ENCODE peak calls at places on chromosomes 12 and 14, in nine cellular contexts. One of them, this sample, is unnamed.

GRCh38 chr12:110688446-110689001 is 391 bp downstream of the HVCN1 start:
- DNase-seq in CD8-positive, alpha-beta T cell: no peak
- DNase-seq in adrenal gland: no peak
- DNase-seq in psoas muscle: peak; percentile 54
- DNase-seq in testis: no peak
- DNase-seq in A549: no peak
- DNase-seq in esophagus muscularis mucosa: no peak
- DNase-seq in transverse colon: no peak
- DNase-seq in epithelial cell of prostate: no peak
- DNase-seq in this sample: no peak

GRCh38 chr14:93954900-93955891 is 21.2 kb downstream of the ASB2 start:
- DNase-seq in A549: no peak
- DNase-seq in adrenal gland: peak; percentile 41
- DNase-seq in psoas muscle: peak; percentile 54
- DNase-seq in CD8-positive, alpha-beta T cell: peak; percentile 63
- DNase-seq in esophagus muscularis mucosa: no peak
- DNase-seq in testis: no peak
- DNase-seq in epithelial cell of prostate: no peak
- DNase-seq in transverse colon: peak; percentile 54
- DNase-seq in this sample: no peak

GRCh38 chr12:42824327-42824726 is 234.8 kb upstream of the PRICKLE1 start:
- DNase-seq in A549: no peak
- DNase-seq in esophagus muscularis mucosa: no peak
- DNase-seq in transverse colon: no peak
- DNase-seq in testis: no peak
- DNase-seq in epithelial cell of prostate: no peak
- DNase-seq in psoas muscle: no peak
- DNase-seq in adrenal gland: no peak
- DNase-seq in CD8-positive, alpha-beta T cell: no peak
- DNase-seq in this sample: no peak

GRCh38 chr14:53979141-53979673 is 22.6 kb upstream of the BMP4 start:
- DNase-seq in psoas muscle: no peak
- DNase-seq in CD8-positive, alpha-beta T cell: no peak
- DNase-seq in transverse colon: no peak
- DNase-seq in testis: no peak
- DNase-seq in A549: no peak
- DNase-seq in adrenal gland: no peak
- DNase-seq in esophagus muscularis mucosa: no peak
- DNase-seq in epithelial cell of prostate: no peak
- DNase-seq in this sample: no peak

GRCh38 chr14:63470877-63471565 is 72.2 kb downstream of the PPP2R5E start:
- DNase-seq in A549: peak; percentile 64
- DNase-seq in transverse colon: no peak
- DNase-seq in epithelial cell of prostate: peak; percentile 46
- DNase-seq in CD8-positive, alpha-beta T cell: no peak
- DNase-seq in adrenal gland: no peak
- DNase-seq in esophagus muscularis mucosa: no peak
- DNase-seq in testis: no peak
- DNase-seq in psoas muscle: no peak
- DNase-seq in this sample: no peak

GRCh38 chr12:87136330-87136976 is 880.3 kb upstream of the MGAT4C start:
- DNase-seq in adrenal gland: no peak
- DNase-seq in testis: no peak
- DNase-seq in transverse colon: no peak
- DNase-seq in psoas muscle: no peak
- DNase-seq in CD8-positive, alpha-beta T cell: no peak
- DNase-seq in A549: no peak
- DNase-seq in esophagus muscularis mucosa: no peak
- DNase-seq in epithelial cell of prostate: no peak
- DNase-seq in this sample: no peak

GRCh38 chr12:25236190-25236589 is 14.5 kb downstream of the KRAS start:
- DNase-seq in CD8-positive, alpha-beta T cell: no peak
- DNase-seq in A549: no peak
- DNase-seq in esophagus muscularis mucosa: no peak
- DNase-seq in testis: no peak
- DNase-seq in transverse colon: no peak
- DNase-seq in epithelial cell of prostate: no peak
- DNase-seq in psoas muscle: no peak
- DNase-seq in adrenal gland: peak; percentile 63
- DNase-seq in this sample: no peak

GRCh38 chr12:98646165-98646764 is 1.2 kb downstream of the APAF1 start:
- DNase-seq in epithelial cell of prostate: no peak
- DNase-seq in adrenal gland: no peak
- DNase-seq in esophagus muscularis mucosa: no peak
- DNase-seq in psoas muscle: no peak
- DNase-seq in testis: no peak
- DNase-seq in transverse colon: no peak
- DNase-seq in CD8-positive, alpha-beta T cell: no peak
- DNase-seq in A549: no peak
- DNase-seq in this sample: no peak

GRCh38 chr14:25010471-25010870 is 39.5 kb downstream of the STXBP6 start:
- DNase-seq in testis: no peak
- DNase-seq in esophagus muscularis mucosa: no peak
- DNase-seq in CD8-positive, alpha-beta T cell: no peak
- DNase-seq in psoas muscle: no peak
- DNase-seq in transverse colon: no peak
- DNase-seq in adrenal gland: no peak
- DNase-seq in A549: no peak
- DNase-seq in epithelial cell of prostate: no peak
- DNase-seq in this sample: no peak

GRCh38 chr14:25009891-25010290 is 40.1 kb downstream of the STXBP6 start:
- DNase-seq in CD8-positive, alpha-beta T cell: no peak
- DNase-seq in esophagus muscularis mucosa: no peak
- DNase-seq in testis: no peak
- DNase-seq in adrenal gland: no peak
- DNase-seq in psoas muscle: no peak
- DNase-seq in epithelial cell of prostate: no peak
- DNase-seq in A549: no peak
- DNase-seq in transverse colon: no peak
- DNase-seq in this sample: no peak

GRCh38 chr14:25007832-25008231 is 42.1 kb downstream of the STXBP6 start:
- DNase-seq in testis: peak; percentile 16
- DNase-seq in CD8-positive, alpha-beta T cell: no peak
- DNase-seq in epithelial cell of prostate: no peak
- DNase-seq in esophagus muscularis mucosa: no peak
- DNase-seq in psoas muscle: no peak
- DNase-seq in transverse colon: no peak
- DNase-seq in adrenal gland: no peak
- DNase-seq in A549: no peak
- DNase-seq in this sample: no peak

GRCh38 chr14:25014440-25014839 is 35.5 kb downstream of the STXBP6 start:
- DNase-seq in epithelial cell of prostate: no peak
- DNase-seq in esophagus muscularis mucosa: no peak
- DNase-seq in psoas muscle: no peak
- DNase-seq in testis: no peak
- DNase-seq in A549: no peak
- DNase-seq in CD8-positive, alpha-beta T cell: no peak
- DNase-seq in transverse colon: no peak
- DNase-seq in adrenal gland: no peak
- DNase-seq in this sample: no peak

GRCh38 chr14:25011095-25011494 is 38.9 kb downstream of the STXBP6 start:
- DNase-seq in testis: no peak
- DNase-seq in epithelial cell of prostate: no peak
- DNase-seq in psoas muscle: no peak
- DNase-seq in CD8-positive, alpha-beta T cell: no peak
- DNase-seq in esophagus muscularis mucosa: no peak
- DNase-seq in transverse colon: no peak
- DNase-seq in adrenal gland: no peak
- DNase-seq in A549: no peak
- DNase-seq in this sample: no peak
- H3K27ac ChIP-seq in testis: no peak overlapping the region
- H3K27ac ChIP-seq in epithelial cell of prostate: no peak overlapping the region
- H3K27ac ChIP-seq in psoas muscle: no peak overlapping the region
- H3K27ac ChIP-seq in CD8-positive, alpha-beta T cell: no peak overlapping the region
- H3K27ac ChIP-seq in esophagus muscularis mucosa: no peak overlapping the region
- H3K27ac ChIP-seq in transverse colon: no peak overlapping the region
- H3K27ac ChIP-seq in adrenal gland: no peak overlapping the region
- H3K27ac ChIP-seq in A549: no peak overlapping the region
- H3K27ac ChIP-seq in this sample: no peak overlapping the region

GRCh38 chr14:105203057-105203494 is 22.0 kb upstream of the NUDT14 start:
- DNase-seq in adrenal gland: peak; percentile 86
- DNase-seq in epithelial cell of prostate: no peak
- DNase-seq in esophagus muscularis mucosa: no peak
- DNase-seq in CD8-positive, alpha-beta T cell: peak; percentile 47
- DNase-seq in A549: peak; percentile 81
- DNase-seq in transverse colon: peak; percentile 80
- DNase-seq in testis: peak; percentile 78
- DNase-seq in psoas muscle: peak; percentile 88
- DNase-seq in this sample: peak; percentile 27

GRCh38 chr14:105205718-105206208 is 24.7 kb upstream of the NUDT14 start:
- DNase-seq in testis: peak; percentile 67
- DNase-seq in adrenal gland: peak; percentile 70
- DNase-seq in A549: no peak
- DNase-seq in CD8-positive, alpha-beta T cell: no peak
- DNase-seq in esophagus muscularis mucosa: no peak
- DNase-seq in transverse colon: no peak
- DNase-seq in psoas muscle: no peak
- DNase-seq in epithelial cell of prostate: no peak
- DNase-seq in this sample: no peak

GRCh38 chr14:105203701-105204100 is 22.6 kb upstream of the NUDT14 start:
- DNase-seq in transverse colon: no peak
- DNase-seq in testis: no peak
- DNase-seq in epithelial cell of prostate: no peak
- DNase-seq in psoas muscle: no peak
- DNase-seq in esophagus muscularis mucosa: no peak
- DNase-seq in CD8-positive, alpha-beta T cell: no peak
- DNase-seq in A549: no peak
- DNase-seq in adrenal gland: no peak
- DNase-seq in this sample: no peak

GRCh38 chr14:105204931-105205717 is 24.0 kb upstream of the NUDT14 start:
- DNase-seq in epithelial cell of prostate: no peak
- DNase-seq in esophagus muscularis mucosa: no peak
- DNase-seq in transverse colon: no peak
- DNase-seq in testis: no peak
- DNase-seq in adrenal gland: no peak
- DNase-seq in CD8-positive, alpha-beta T cell: no peak
- DNase-seq in psoas muscle: no peak
- DNase-seq in A549: no peak
- DNase-seq in this sample: no peak

GRCh38 chr14:105204206-105204930 is 23.3 kb upstream of the NUDT14 start:
- DNase-seq in epithelial cell of prostate: peak; percentile 40
- DNase-seq in psoas muscle: peak; percentile 77
- DNase-seq in adrenal gland: peak; percentile 84
- DNase-seq in transverse colon: peak; percentile 59
- DNase-seq in A549: no peak
- DNase-seq in CD8-positive, alpha-beta T cell: no peak
- DNase-seq in testis: peak; percentile 60
- DNase-seq in esophagus muscularis mucosa: no peak
- DNase-seq in this sample: no peak
- H3K27ac ChIP-seq in epithelial cell of prostate: no peak overlapping the region
- H3K27ac ChIP-seq in psoas muscle: no peak overlapping the region
- H3K27ac ChIP-seq in adrenal gland: peak overlapping the region; percentile 61
- H3K27ac ChIP-seq in transverse colon: no peak overlapping the region
- H3K27ac ChIP-seq in A549: peak overlapping the region; percentile 58
- H3K27ac ChIP-seq in CD8-positive, alpha-beta T cell: no peak overlapping the region
- H3K27ac ChIP-seq in testis: no peak overlapping the region
- H3K27ac ChIP-seq in esophagus muscularis mucosa: no peak overlapping the region
- H3K27ac ChIP-seq in this sample: no peak overlapping the region

GRCh38 chr12:1584326-1584725 is 10.1 kb downstream of the FBXL14 start:
- DNase-seq in epithelial cell of prostate: no peak
- DNase-seq in CD8-positive, alpha-beta T cell: no peak
- DNase-seq in esophagus muscularis mucosa: no peak
- DNase-seq in psoas muscle: no peak
- DNase-seq in A549: no peak
- DNase-seq in transverse colon: no peak
- DNase-seq in testis: no peak
- DNase-seq in adrenal gland: no peak
- DNase-seq in this sample: no peak

GRCh38 chr12:1582709-1583050 is 11.7 kb downstream of the FBXL14 start:
- DNase-seq in CD8-positive, alpha-beta T cell: no peak
- DNase-seq in adrenal gland: no peak
- DNase-seq in transverse colon: no peak
- DNase-seq in A549: no peak
- DNase-seq in esophagus muscularis mucosa: no peak
- DNase-seq in psoas muscle: no peak
- DNase-seq in testis: no peak
- DNase-seq in epithelial cell of prostate: no peak
- DNase-seq in this sample: no peak

GRCh38 chr12:1581973-1582708 is 12.2 kb downstream of the FBXL14 start:
- DNase-seq in esophagus muscularis mucosa: no peak
- DNase-seq in transverse colon: no peak
- DNase-seq in epithelial cell of prostate: no peak
- DNase-seq in psoas muscle: no peak
- DNase-seq in adrenal gland: no peak
- DNase-seq in CD8-positive, alpha-beta T cell: no peak
- DNase-seq in A549: no peak
- DNase-seq in testis: no peak
- DNase-seq in this sample: no peak

GRCh38 chr12:1580526-1580925 is 13.9 kb downstream of the FBXL14 start:
- DNase-seq in epithelial cell of prostate: no peak
- DNase-seq in A549: no peak
- DNase-seq in adrenal gland: no peak
- DNase-seq in CD8-positive, alpha-beta T cell: no peak
- DNase-seq in transverse colon: no peak
- DNase-seq in testis: no peak
- DNase-seq in psoas muscle: no peak
- DNase-seq in esophagus muscularis mucosa: no peak
- DNase-seq in this sample: no peak

DNA sequence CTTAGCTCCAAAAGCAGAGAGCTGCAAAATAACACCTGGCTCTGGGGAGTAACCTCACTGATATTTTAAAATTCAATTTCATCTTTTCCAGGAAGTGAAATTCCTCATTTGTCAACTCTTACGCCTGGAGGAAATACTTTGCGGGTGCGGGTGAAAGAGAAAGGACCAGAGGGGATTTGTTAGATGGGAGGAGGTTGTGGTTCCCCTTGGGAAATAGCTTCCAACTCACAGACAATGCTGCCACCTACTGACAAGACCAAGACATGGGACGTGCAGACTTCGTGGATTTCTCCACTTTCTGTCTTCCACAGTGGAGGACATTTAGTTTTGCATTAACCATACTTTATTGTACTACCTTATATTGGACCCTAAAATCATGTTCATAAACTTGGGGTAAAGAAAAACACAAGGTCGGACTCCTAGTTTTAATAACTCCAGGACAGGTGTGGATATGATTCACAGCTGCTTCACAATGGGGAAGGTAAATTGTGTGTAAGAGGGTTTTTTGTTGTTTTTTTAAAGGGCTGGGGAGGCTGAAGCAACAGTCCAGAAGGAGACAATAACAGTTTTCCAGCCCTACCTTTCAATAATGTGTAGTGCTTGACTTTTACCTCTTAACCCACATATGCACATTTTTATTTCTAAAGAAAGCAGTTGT is 10.8 kb downstream of the FBXL14 start:
- DNase-seq in psoas muscle: no peak
- DNase-seq in epithelial cell of prostate: no peak
- DNase-seq in testis: peak; percentile 78
- DNase-seq in adrenal gland: peak; percentile 79
- DNase-seq in A549: peak; percentile 74
- DNase-seq in CD8-positive, alpha-beta T cell: peak; percentile 68
- DNase-seq in esophagus muscularis mucosa: no peak
- DNase-seq in transverse colon: peak; percentile 85
- DNase-seq in this sample: peak; percentile 64
- H3K27ac ChIP-seq in psoas muscle: no peak overlapping the region
- H3K27ac ChIP-seq in epithelial cell of prostate: no peak overlapping the region
- H3K27ac ChIP-seq in testis: no peak overlapping the region
- H3K27ac ChIP-seq in adrenal gland: no peak overlapping the region
- H3K27ac ChIP-seq in A549: no peak overlapping the region
- H3K27ac ChIP-seq in CD8-positive, alpha-beta T cell: no peak overlapping the region
- H3K27ac ChIP-seq in esophagus muscularis mucosa: no peak overlapping the region
- H3K27ac ChIP-seq in transverse colon: peak overlapping the region; percentile 43
- H3K27ac ChIP-seq in this sample: no peak overlapping the region

GRCh38 chr14:101603096-101603495 is 41.8 kb downstream of the DIO3 start:
- DNase-seq in epithelial cell of prostate: no peak
- DNase-seq in CD8-positive, alpha-beta T cell: no peak
- DNase-seq in psoas muscle: no peak
- DNase-seq in transverse colon: peak; percentile 1
- DNase-seq in A549: no peak
- DNase-seq in adrenal gland: no peak
- DNase-seq in testis: no peak
- DNase-seq in esophagus muscularis mucosa: peak; percentile 29
- DNase-seq in this sample: peak; percentile 32

GRCh38 chr14:101602466-101602840 is 41.2 kb downstream of the DIO3 start:
- DNase-seq in epithelial cell of prostate: no peak
- DNase-seq in psoas muscle: no peak
- DNase-seq in A549: no peak
- DNase-seq in CD8-positive, alpha-beta T cell: no peak
- DNase-seq in transverse colon: peak; percentile 1
- DNase-seq in testis: no peak
- DNase-seq in esophagus muscularis mucosa: no peak
- DNase-seq in adrenal gland: no peak
- DNase-seq in this sample: no peak

GRCh38 chr14:101600891-101601602 is 39.8 kb downstream of the DIO3 start:
- DNase-seq in A549: no peak
- DNase-seq in adrenal gland: no peak
- DNase-seq in psoas muscle: no peak
- DNase-seq in testis: peak; percentile 8
- DNase-seq in epithelial cell of prostate: no peak
- DNase-seq in transverse colon: peak; percentile 3
- DNase-seq in CD8-positive, alpha-beta T cell: no peak
- DNase-seq in esophagus muscularis mucosa: peak; percentile 42
- DNase-seq in this sample: no peak

GRCh38 chr14:101600336-101600890 is 39.1 kb downstream of the DIO3 start:
- DNase-seq in epithelial cell of prostate: no peak
- DNase-seq in A549: no peak
- DNase-seq in esophagus muscularis mucosa: peak; percentile 19
- DNase-seq in psoas muscle: peak; percentile 30
- DNase-seq in CD8-positive, alpha-beta T cell: no peak
- DNase-seq in adrenal gland: no peak
- DNase-seq in transverse colon: no peak
- DNase-seq in testis: no peak
- DNase-seq in this sample: no peak

GRCh38 chr14:101601603-101602465 is 40.5 kb downstream of the DIO3 start:
- DNase-seq in psoas muscle: no peak
- DNase-seq in transverse colon: peak; percentile 4
- DNase-seq in epithelial cell of prostate: no peak
- DNase-seq in adrenal gland: no peak
- DNase-seq in testis: peak; percentile 9
- DNase-seq in esophagus muscularis mucosa: peak; percentile 77
- DNase-seq in A549: no peak
- DNase-seq in CD8-positive, alpha-beta T cell: no peak
- DNase-seq in this sample: no peak
- H3K27ac ChIP-seq in psoas muscle: no peak overlapping the region
- H3K27ac ChIP-seq in transverse colon: no peak overlapping the region
- H3K27ac ChIP-seq in epithelial cell of prostate: no peak overlapping the region
- H3K27ac ChIP-seq in adrenal gland: no peak overlapping the region
- H3K27ac ChIP-seq in testis: no peak overlapping the region
- H3K27ac ChIP-seq in esophagus muscularis mucosa: no peak overlapping the region
- H3K27ac ChIP-seq in A549: peak overlapping the region; percentile 12
- H3K27ac ChIP-seq in CD8-positive, alpha-beta T cell: no peak overlapping the region
- H3K27ac ChIP-seq in this sample: no peak overlapping the region